ENCODE peak calls at places on chromosome 4, in four cellular contexts. H is H9, O is IMR-90, J is H1. Y is an unnamed sample.

GRCh38 chr4:109816082-109816442 is 500 bp downstream of the GAR1 start:
- DNase-seq in H (no peak), O (no peak), J (no peak), Y (no peak)

GRCh38 chr4:113584407-113585150 is 177.0 kb downstream of the CAMK2D start:
- DNase-seq in H (peak), O (peak), J (no peak), Y (peak)

GRCh38 chr4:174018236-174018635 is 265.2 kb downstream of the FBXO8 start:
- DNase-seq in H (no peak), O (no peak), J (no peak), Y (no peak)

GRCh38 chr4:109302366-109303140 is at the start of gene COL25A1:
- DNase-seq in H (peak), O (peak), J (peak), Y (peak)

GRCh38 chr4:155734065-155734464 is 24.8 kb upstream of the GUCY1B1 start:
- DNase-seq in H (no peak), O (peak), J (no peak), Y (no peak)

GRCh38 chr4:2042207-2042946 is 16.8 kb upstream of the NAT8L start:
- DNase-seq in H (peak), O (no peak), J (no peak), Y (no peak)

GRCh38 chr4:183485411-183486160 is 19.3 kb upstream of the ING2 start:
- DNase-seq in H (no peak), O (peak), J (no peak), Y (no peak)

GRCh38 chr4:138182838-138183426 is 59.2 kb downstream of the SLC7A11 start:
- DNase-seq in H (no peak), O (peak), J (no peak), Y (peak)

GRCh38 chr4:24675723-24676122 is 91.4 kb upstream of the DHX15 start:
- DNase-seq in H (no peak), O (no peak), J (no peak), Y (no peak)

GRCh38 chr4:138037716-138038115 is 204.4 kb downstream of the SLC7A11 start:
- DNase-seq in H (no peak), O (peak), J (no peak), Y (no peak)

GRCh38 chr4:176920694-176921093 is 128.0 kb upstream of the VEGFC start:
- DNase-seq in H (no peak), O (peak), J (no peak), Y (no peak)

GRCh38 chr4:142801966-142802365 is 44.1 kb downstream of the INPP4B start:
- DNase-seq in H (no peak), O (no peak), J (no peak), Y (no peak)

GRCh38 chr4:1395941-1396805 is 10.1 kb downstream of the NKX1-1 start:
- DNase-seq in H (no peak), O (no peak), J (no peak), Y (no peak)

GRCh38 chr4:52234539-52235174 is 183.6 kb downstream of the SPATA18 start:
- DNase-seq in H (no peak), O (peak), J (no peak), Y (peak)

GRCh38 chr4:56512166-56512565 is 6.6 kb downstream of the ARL9 start:
- DNase-seq in H (no peak), O (peak), J (no peak), Y (no peak)

GRCh38 chr4:76545161-76545884 is 110.3 kb downstream of the SHROOM3 start:
- DNase-seq in H (no peak), O (peak), J (no peak), Y (no peak)

GRCh38 chr4:3464349-3464905 is 1.3 kb downstream of the DOK7 start:
- DNase-seq in H (no peak), O (no peak), J (no peak), Y (no peak)

GRCh38 chr4:144599621-144600020 is 46.3 kb upstream of the HHIP start:
- DNase-seq in H (no peak), O (peak), J (no peak), Y (no peak)

GRCh38 chr4:149521611-149522010 is 294.0 kb downstream of the IQCM start:
- DNase-seq in H (no peak), O (no peak), J (no peak), Y (no peak)

GRCh38 chr4:15353207-15353606 is 74.6 kb upstream of the C1QTNF7 start:
- DNase-seq in H (no peak), O (no peak), J (no peak), Y (no peak)

GRCh38 chr4:2962614-2963184 is 507 bp downstream of the NOP14 start:
- DNase-seq in H (peak), O (peak), J (no peak), Y (peak)

GRCh38 chr4:87193958-87194675 is 26.3 kb downstream of the KLHL8 start:
- DNase-seq in H (no peak), O (no peak), J (no peak), Y (no peak)

GRCh38 chr4:25330905-25331816 is 18.6 kb downstream of the ZCCHC4 start:
- DNase-seq in H (no peak), O (no peak), J (no peak), Y (no peak)

GRCh38 chr4:140448830-140449229 is 21.4 kb upstream of the CLGN start:
- DNase-seq in H (no peak), O (no peak), J (no peak), Y (no peak)

GRCh38 chr4:85823295-85823694 is 348.3 kb downstream of the ARHGAP24 start:
- DNase-seq in H (peak), O (peak), J (no peak), Y (peak)

GRCh38 chr4:93066746-93067145 is 761.8 kb upstream of the ATOH1 start:
- DNase-seq in H (no peak), O (peak), J (no peak), Y (no peak)

GRCh38 chr4:95362906-95363578 is 185.7 kb downstream of the UNC5C start:
- DNase-seq in H (peak), O (peak), J (no peak), Y (peak)

GRCh38 chr4:41538887-41539498 is 1.0 kb downstream of the LIMCH1 start:
- DNase-seq in H (peak), O (no peak), J (no peak), Y (no peak)

GRCh38 chr4:59655996-59656395 is 1544.1 kb upstream of the ADGRL3 start:
- DNase-seq in H (peak), O (no peak), J (no peak), Y (peak)

GRCh38 chr4:182845618-182846017 is 71.6 kb downstream of the DCTD start:
- DNase-seq in H (no peak), O (no peak), J (no peak), Y (no peak)

GRCh38 chr4:108762559-108763225 is at the start of gene ETNPPL:
- DNase-seq in H (peak), O (no peak), J (peak), Y (peak)

GRCh38 chr4:184216436-184217004 is 1.2 kb downstream of the ENPP6 start:
- DNase-seq in H (no peak), O (no peak), J (no peak), Y (no peak)

GRCh38 chr4:34973632-34974312 is 1270.5 kb downstream of the ARAP2 start:
- DNase-seq in H (no peak), O (no peak), J (no peak), Y (no peak)

GRCh38 chr4:34972189-34972588 is 1272.1 kb downstream of the ARAP2 start:
- DNase-seq in H (no peak), O (no peak), J (no peak), Y (no peak)

DNA sequence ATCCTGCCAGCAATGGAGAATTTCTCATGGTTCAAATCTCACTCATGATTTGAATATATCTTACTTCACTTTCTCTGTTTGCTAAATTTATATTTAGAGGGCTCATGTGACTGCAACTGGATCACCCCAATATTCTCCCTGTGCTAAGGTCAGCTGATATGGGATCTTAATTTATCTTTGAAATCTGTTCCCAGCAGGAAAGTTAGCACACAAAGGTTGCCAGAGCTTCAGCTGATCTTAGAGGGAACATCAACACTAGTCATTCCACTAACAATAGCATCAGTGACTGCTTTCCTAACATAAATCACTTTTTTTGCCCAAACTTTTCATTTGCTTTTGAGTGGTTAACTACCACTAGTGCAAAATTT is 1270.0 kb downstream of the ARAP2 start:
- DNase-seq in H (no peak), O (no peak), J (no peak), Y (peak)
- H4K5ac ChIP-seq in H (no peak), O (no peak), J (no peak), Y (no peak)

GRCh38 chr4:165079476-165079875 is 25.8 kb downstream of the TRIM75 start:
- DNase-seq in H (no peak), O (peak), J (no peak), Y (no peak)
- H4K8ac ChIP-seq in H (no peak), O (no peak), J (no peak), Y (no peak)

DNA sequence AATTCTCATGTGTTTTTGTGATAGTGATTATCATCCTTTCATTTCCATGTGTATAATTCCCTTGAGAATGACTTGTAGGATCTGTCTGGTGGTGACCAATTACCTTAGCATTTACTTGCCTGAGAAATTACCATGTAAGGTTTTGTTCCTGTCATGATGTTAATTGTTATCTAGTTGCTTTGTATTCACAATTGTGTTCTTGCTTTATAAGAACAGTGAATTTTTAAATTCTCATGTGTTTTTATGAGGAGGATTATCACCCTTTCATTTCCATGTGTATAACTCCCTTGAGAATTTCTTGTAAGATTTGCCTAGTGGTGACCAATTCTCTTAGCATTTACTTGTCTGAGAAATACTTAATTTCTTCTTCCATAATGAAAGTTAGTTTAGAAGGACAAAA is 758.2 kb upstream of the NDST4 start:
- DNase-seq in H (no peak), O (no peak), J (no peak), Y (no peak)
- H3K4ac ChIP-seq in H (no peak), O (no peak), J (no peak), Y (no peak)

DNA sequence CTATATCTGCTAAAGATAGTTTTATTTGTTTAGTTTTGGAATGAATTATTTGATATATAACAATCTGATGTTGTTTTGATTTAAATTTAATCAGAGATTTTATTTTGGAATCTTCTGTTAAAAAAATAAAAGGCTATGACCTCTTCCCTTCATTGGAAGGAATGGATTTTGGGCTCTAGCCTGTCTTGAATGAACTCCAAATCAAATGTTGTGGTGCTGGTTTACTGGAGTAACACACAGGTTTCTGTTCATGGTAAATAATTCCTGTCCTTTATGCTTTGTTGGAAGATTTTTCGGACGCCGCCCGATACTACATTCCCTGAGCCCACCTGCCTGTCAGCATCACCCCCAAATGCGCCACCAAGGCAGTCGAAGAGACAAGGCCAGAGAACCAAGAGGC is 291.1 kb downstream of the ARHGAP10 start:
- DNase-seq in H (no peak), O (no peak), J (no peak), Y (no peak)
- H4K5ac ChIP-seq in H (no peak), O (no peak), J (no peak), Y (no peak)

DNA sequence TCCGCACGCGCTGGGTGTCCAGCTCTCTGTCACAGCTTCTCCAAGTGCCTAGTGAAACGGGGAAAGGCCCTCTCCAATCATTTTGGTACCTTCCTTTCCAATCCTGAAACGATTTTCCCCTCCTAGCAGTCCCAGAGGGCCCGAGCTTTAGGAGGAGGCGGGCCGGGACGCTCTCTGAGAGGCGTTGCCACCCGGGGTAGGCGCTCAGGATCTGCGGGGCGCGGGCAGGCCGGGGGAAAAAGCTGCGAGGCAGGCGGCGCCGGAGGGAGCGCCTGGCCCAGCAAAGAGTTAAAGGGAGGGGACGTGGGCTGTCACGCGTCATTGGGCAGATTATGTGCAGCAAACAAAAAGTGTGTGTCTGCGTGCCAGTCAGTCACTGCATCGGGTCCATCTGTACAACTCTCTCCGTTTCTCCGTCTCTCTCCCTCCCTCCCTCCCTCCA is at the start of gene PRDM8:
- DNase-seq in H (no peak), O (peak), J (no peak), Y (peak)
- H4K8ac ChIP-seq in H (no peak), O (peak), J (no peak), Y (no peak)

DNA sequence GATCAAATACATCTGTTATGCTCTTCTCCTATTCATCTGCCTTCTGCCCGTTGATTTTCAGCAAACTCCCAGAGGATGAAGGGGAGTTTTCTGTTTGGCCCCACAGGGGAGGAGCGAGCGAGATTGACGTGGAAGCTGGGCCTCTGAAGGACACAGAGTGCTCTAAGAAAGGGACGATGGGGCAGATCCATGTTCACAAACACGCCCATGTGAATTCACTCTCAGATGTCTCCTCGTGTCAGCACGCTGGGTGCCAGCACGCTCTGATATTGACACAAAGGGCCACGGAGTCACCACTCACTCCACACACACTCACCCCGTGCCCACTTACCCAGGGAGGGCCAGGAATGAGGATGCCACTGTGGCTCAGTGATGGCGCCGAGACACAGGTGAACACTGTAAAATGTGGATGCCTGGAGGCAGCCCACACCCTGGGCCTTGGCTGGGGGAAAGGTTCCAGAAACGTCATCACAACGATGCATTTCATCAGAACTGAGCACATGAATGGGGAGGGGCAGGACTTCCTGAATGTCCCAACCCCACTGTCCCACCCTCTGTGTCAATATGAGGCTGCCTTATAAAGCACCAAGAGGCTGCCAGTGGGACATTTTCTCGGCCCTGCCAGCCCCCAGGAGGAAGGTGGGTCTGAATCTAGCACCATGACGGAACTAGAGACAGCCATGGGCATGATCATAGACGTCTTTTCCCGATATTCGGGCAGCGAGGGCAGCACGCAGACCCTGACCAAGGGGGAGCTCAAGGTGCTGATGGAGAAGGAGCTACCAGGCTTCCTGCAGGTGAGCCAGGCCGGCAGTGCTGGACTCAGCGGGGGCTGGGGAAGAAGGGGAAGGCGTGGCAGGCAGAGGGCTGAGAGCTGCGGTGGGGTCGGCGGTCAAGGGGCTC is at the start of gene S100P:
- DNase-seq in H (no peak), O (no peak), J (no peak), Y (no peak)
- H3K4ac ChIP-seq in H (no peak), O (peak), J (no peak), Y (no peak)

GRCh38 chr4:89398146-89398545 is 90.5 kb upstream of the GPRIN3 start:
- DNase-seq in H (no peak), O (no peak), J (no peak), Y (no peak)

GRCh38 chr4:89400408-89401035 is 92.9 kb upstream of the GPRIN3 start:
- DNase-seq in H (no peak), O (no peak), J (no peak), Y (peak)

DNA sequence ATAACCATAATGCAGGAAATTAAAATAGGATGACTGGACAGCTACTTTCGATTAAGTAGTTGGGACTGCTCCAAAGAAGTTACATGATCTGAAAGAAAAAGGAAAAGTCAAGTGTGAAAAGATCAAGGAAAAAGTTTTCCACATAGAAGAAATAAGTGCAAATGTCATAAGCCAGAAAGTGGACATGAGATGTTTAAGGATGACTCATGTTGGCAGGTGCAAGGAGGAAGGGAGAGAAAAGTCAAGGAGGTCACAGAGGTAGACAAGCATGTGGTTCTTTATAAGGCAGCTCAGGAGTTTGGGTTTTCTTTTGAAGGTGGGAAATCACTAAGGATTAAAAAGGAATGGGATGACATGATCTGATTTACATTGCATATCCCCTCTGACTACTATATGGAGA is 89.9 kb upstream of the GPRIN3 start:
- DNase-seq in H (no peak), O (no peak), J (no peak), Y (no peak)
- H4K5ac ChIP-seq in H (no peak), O (no peak), J (no peak), Y (no peak)

Y was measured in mesendoderm.